ENCODE peak calls at places on chromosomes 1 and 21, in four cellular contexts. G, I, Q and P are unnamed samples.
A peak's percentile ranks its signal among the peaks of the same experiment; 100 is the strongest.

GRCh38 chr1:110749960-110750359 is 75.2 kb upstream of the KCNA3 start:
- DNase-seq in G (no peak), I (no peak), Q (no peak), P (no peak)

GRCh38 chr1:180632326-180633088 is 685 bp downstream of the XPR1 start:
- DNase-seq in G (peak; percentile 72), I (peak; percentile 70), Q (no peak), P (peak; percentile 76)

GRCh38 chr1:6638226-6638625 is 13.6 kb downstream of the THAP3 start:
- DNase-seq in G (peak; percentile 83), I (peak; percentile 82), Q (peak; percentile 82), P (peak; percentile 62)

GRCh38 chr1:154501423-154502065 is 475 bp upstream of the TDRD10 start:
- DNase-seq in G (peak; percentile 74), I (peak; percentile 44), Q (no peak), P (peak; percentile 70)

GRCh38 chr1:39395357-39395831 is 96.0 kb upstream of the BMP8A start:
- DNase-seq in G (no peak), I (peak; percentile 82), Q (peak; percentile 96), P (no peak)

GRCh38 chr1:186167096-186167668 is 207.9 kb downstream of the TPR start:
- DNase-seq in G (no peak), I (no peak), Q (no peak), P (no peak)

GRCh38 chr1:43443197-43443946 is 10.4 kb downstream of the HYI start:
- DNase-seq in G (no peak), I (no peak), Q (no peak), P (no peak)

GRCh38 chr1:33169290-33170055 is 12.4 kb downstream of the TRIM62 start:
- DNase-seq in G (no peak), I (no peak), Q (peak; percentile 62), P (no peak)

GRCh38 chr1:10633416-10633815 is 158.7 kb downstream of the PEX14 start:
- DNase-seq in G (no peak), I (no peak), Q (no peak), P (peak; percentile 47)

GRCh38 chr1:234725177-234726132 is 115.5 kb upstream of the IRF2BP2 start:
- DNase-seq in G (peak; percentile 32), I (peak; percentile 18), Q (peak; percentile 25), P (no peak)

DNA sequence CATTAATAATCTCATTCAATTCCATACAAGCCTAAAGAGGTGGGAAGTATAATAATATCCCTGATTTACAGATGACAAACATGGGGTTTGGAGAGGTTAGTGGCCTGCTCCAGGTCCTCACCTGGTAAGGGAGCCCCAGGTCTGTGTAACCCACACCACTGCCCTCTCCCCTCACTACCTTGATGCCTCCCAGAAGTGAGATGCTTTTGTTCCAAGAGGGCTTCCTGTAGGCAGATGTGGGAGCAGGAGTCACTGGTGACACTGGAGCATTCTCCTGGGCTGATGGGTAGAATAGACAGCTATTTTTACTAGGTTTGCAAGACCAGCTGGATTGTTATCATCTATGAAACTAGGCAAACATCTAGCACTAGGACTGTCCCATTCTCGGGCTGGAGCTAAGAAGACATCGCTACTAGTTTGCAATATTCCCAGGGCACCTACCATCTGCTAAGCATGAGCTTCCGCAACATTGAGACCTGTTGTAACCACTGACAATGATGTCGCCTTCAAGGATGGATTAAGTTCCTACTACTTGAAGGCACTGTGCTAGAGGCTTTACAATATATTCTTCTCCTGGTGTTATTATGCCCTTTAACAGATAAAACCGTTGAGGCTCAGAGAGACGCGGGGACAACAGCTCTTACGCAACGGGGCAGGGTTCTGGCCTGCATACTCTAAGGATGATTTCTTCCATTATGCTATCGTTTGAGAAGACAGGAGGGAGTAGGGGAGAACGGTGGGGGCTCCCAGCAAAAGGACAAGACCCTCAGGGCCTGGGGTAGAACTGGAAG is 35.0 kb downstream of the BATF3 start:
- DNase-seq in G (no peak), I (no peak), Q (no peak), P (no peak)
- H3K4me3 ChIP-seq in G (peak overlapping the region; percentile 62), I (no peak overlapping the region), Q (no peak overlapping the region), P (no peak overlapping the region)

GRCh38 chr21:35923971-35924370 is 136.4 kb downstream of the SETD4 start:
- DNase-seq in G (no peak), I (no peak), Q (no peak), P (no peak)

GRCh38 chr21:35922618-35923017 is 137.7 kb downstream of the SETD4 start:
- DNase-seq in G (no peak), I (peak; percentile 49), Q (peak; percentile 59), P (no peak)

GRCh38 chr21:35926003-35926541 is 134.3 kb downstream of the SETD4 start:
- DNase-seq in G (no peak), I (no peak), Q (no peak), P (no peak)

GRCh38 chr21:35925497-35925896 is 134.8 kb downstream of the SETD4 start:
- DNase-seq in G (no peak), I (peak; percentile 43), Q (peak; percentile 82), P (no peak)

DNA sequence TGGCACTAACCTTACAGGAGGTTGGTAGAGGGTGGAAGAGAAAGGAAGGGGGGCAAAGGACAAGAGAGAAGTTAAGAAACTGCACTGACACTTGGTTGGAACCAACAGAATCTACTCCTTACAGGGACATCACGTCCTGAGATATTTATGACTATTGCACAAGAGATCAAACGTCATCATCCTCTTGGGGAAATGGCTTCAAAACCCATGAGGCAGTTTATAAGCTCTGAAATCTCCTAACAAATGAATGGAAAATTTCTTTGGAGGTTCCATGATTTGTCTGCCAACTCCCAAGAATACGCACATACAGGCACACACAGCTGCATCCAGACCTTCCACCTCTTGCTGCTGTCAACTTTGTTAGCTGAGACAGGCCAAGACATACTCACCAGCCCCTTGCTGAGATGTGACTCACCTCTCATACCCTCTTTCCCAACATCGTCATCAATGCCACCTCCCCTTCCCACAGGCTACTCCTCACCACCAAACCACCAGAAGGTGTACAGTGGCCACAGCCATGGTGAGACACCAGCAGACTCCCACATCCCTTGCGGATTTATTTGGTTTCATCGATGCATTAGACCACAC is 135.5 kb downstream of the SETD4 start:
- DNase-seq in G (no peak), I (peak; percentile 72), Q (peak; percentile 96), P (no peak)
- H3K4me1 ChIP-seq in G (no peaks in the 10 kb centered on the region), I (peaks cover 13% of the 10 kb centered on the region), Q (peaks cover 4% of the 10 kb centered on the region), P (peaks cover 7% of the 10 kb centered on the region)

GRCh38 chr1:94342416-94342815 is 75.8 kb upstream of the ABCD3 start:
- DNase-seq in G (no peak), I (no peak), Q (no peak), P (no peak)
- H3K27ac ChIP-seq in G (no peak overlapping the region), I (no peak overlapping the region), Q (no peak overlapping the region), P (no peak overlapping the region)

GRCh38 chr21:21712761-21713558 is 714.8 kb downstream of the NCAM2 start:
- DNase-seq in G (no peak), I (peak; percentile 65), Q (peak; percentile 80), P (no peak)

GRCh38 chr21:21715286-21715969 is 717.2 kb downstream of the NCAM2 start:
- DNase-seq in G (no peak), I (peak; percentile 81), Q (peak; percentile 98), P (no peak)

GRCh38 chr21:21714396-21714795 is 716.2 kb downstream of the NCAM2 start:
- DNase-seq in G (no peak), I (peak; percentile 85), Q (peak; percentile 95), P (no peak)
- H3K4me3 ChIP-seq in G (no peak overlapping the region), I (peak overlapping the region; percentile 60), Q (no peak overlapping the region), P (no peak overlapping the region)

GRCh38 chr1:84345220-84345619 is 43.7 kb downstream of the SAMD13 start:
- DNase-seq in G (no peak), I (peak; percentile 5), Q (no peak), P (no peak)
- H3K4me1 ChIP-seq in G (no peaks in the 10 kb centered on the region), I (peaks cover 26% of the 10 kb centered on the region), Q (no peaks in the 10 kb centered on the region), P (no peaks in the 10 kb centered on the region)

GRCh38 chr1:12336436-12336835 is 106.6 kb downstream of the VPS13D start:
- DNase-seq in G (no peak), I (peak; percentile 10), Q (peak; percentile 85), P (no peak)
- H3K27ac ChIP-seq in G (peak overlapping the region; percentile 77), I (no peak overlapping the region), Q (no peak overlapping the region), P (no peak overlapping the region)

DNA sequence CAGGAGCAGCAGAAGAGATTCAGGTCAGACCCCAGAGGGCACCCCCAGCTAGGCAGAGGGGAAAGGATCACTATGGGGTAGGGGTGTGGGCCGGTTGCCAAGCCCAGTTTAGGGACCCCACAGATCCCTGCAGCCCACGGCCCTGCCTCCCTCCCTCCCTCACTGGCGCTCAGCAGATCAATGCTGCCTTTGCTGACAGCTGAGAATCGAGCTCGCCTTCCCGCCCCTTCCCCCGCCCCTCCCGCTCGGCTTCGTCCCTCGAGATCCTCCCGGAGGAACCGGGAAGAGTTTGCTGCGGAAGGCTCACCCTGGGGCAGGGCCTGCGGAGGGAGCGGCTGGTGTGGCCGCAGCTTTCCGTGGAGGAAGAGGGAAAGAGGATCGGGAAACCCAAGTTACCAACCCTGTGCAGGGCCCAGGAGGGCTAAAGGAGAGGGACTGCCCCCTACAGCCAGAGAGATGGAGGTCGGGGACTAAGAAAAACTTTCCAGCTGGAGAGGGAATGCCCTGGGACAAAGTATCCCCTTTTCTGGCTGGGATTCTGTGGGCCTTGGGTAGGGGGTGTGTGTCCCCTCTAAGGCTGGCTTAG is 1.1 kb upstream of the KCNQ4 start:
- DNase-seq in G (peak; percentile 54), I (no peak), Q (no peak), P (no peak)
- H3K4me3 ChIP-seq in G (peak overlapping the region; percentile 58), I (no peak overlapping the region), Q (no peak overlapping the region), P (peak overlapping the region; percentile 54)

GRCh38 chr1:97332716-97333115 is 588.1 kb downstream of the DPYD start:
- DNase-seq in G (no peak), I (peak; percentile 75), Q (peak; percentile 93), P (no peak)
- H3K4me1 ChIP-seq in G (no peaks in the 10 kb centered on the region), I (peaks cover 45% of the 10 kb centered on the region), Q (peaks cover 13% of the 10 kb centered on the region), P (peaks cover 9% of the 10 kb centered on the region)

GRCh38 chr1:201414051-201414738 is 7.3 kb downstream of the TNNI1 start:
- DNase-seq in G (no peak), I (no peak), Q (no peak), P (no peak)

GRCh38 chr1:201409440-201409839 is 10.3 kb upstream of the LAD1 start:
- DNase-seq in G (no peak), I (peak; percentile 48), Q (no peak), P (no peak)

GRCh38 chr1:201408815-201409200 is 9.7 kb upstream of the LAD1 start:
- DNase-seq in G (no peak), I (no peak), Q (no peak), P (no peak)

GRCh38 chr1:201408176-201408814 is 9.2 kb upstream of the LAD1 start:
- DNase-seq in G (peak; percentile 82), I (peak; percentile 73), Q (peak; percentile 52), P (peak; percentile 88)

GRCh38 chr1:201411292-201411691 is 10.2 kb downstream of the TNNI1 start:
- DNase-seq in G (no peak), I (no peak), Q (no peak), P (no peak)
- H3K27ac ChIP-seq in G (no peak overlapping the region), I (no peak overlapping the region), Q (no peak overlapping the region), P (no peak overlapping the region)